ENCODE peak calls at places on chromosomes 12 and 14, in four cellular contexts. One of them, this sample, is unnamed.

GRCh38 chr14:103155013-103155412 is 31.8 kb downstream of the TNFAIP2 start:
- DNase-seq in amniotic stem cell: peak
- DNase-seq in amniotic epithelial cell: peak
- DNase-seq in cerebellar nuclear complex: no peak
- DNase-seq in this sample: no peak

GRCh38 chr14:67618617-67619063 is 1.1 kb upstream of the ARG2 start:
- DNase-seq in amniotic epithelial cell: peak
- DNase-seq in amniotic stem cell: peak
- DNase-seq in cerebellar nuclear complex: no peak
- DNase-seq in this sample: peak

GRCh38 chr12:125032466-125033152 is 32.6 kb upstream of the AACS start:
- DNase-seq in cerebellar nuclear complex: no peak
- DNase-seq in amniotic epithelial cell: no peak
- DNase-seq in amniotic stem cell: no peak
- DNase-seq in this sample: no peak

GRCh38 chr14:70624972-70625371 is 16.7 kb upstream of the TTC9 start:
- DNase-seq in amniotic stem cell: no peak
- DNase-seq in cerebellar nuclear complex: no peak
- DNase-seq in amniotic epithelial cell: peak
- DNase-seq in this sample: no peak

GRCh38 chr12:117119592-117120198 is 20.5 kb upstream of the TESC start:
- DNase-seq in cerebellar nuclear complex: no peak
- DNase-seq in amniotic epithelial cell: no peak
- DNase-seq in amniotic stem cell: no peak
- DNase-seq in this sample: no peak

GRCh38 chr14:105430535-105430934 is 10.9 kb downstream of the MTA1 start:
- DNase-seq in amniotic epithelial cell: peak
- DNase-seq in cerebellar nuclear complex: no peak
- DNase-seq in amniotic stem cell: no peak
- DNase-seq in this sample: no peak

GRCh38 chr14:68819260-68819691 is 26.4 kb upstream of the ZFP36L1 start:
- DNase-seq in amniotic epithelial cell: peak
- DNase-seq in cerebellar nuclear complex: no peak
- DNase-seq in amniotic stem cell: no peak
- DNase-seq in this sample: peak

GRCh38 chr12:120710805-120711296 is 593 bp downstream of the UNC119B start:
- DNase-seq in amniotic epithelial cell: no peak
- DNase-seq in cerebellar nuclear complex: no peak
- DNase-seq in amniotic stem cell: no peak
- DNase-seq in this sample: no peak

GRCh38 chr12:93982847-93983315 is 165.5 kb upstream of the PLXNC1 start:
- DNase-seq in amniotic epithelial cell: peak
- DNase-seq in amniotic stem cell: peak
- DNase-seq in cerebellar nuclear complex: no peak
- DNase-seq in this sample: no peak

GRCh38 chr14:85572845-85573244 is 42.9 kb downstream of the FLRT2 start:
- DNase-seq in amniotic epithelial cell: peak
- DNase-seq in cerebellar nuclear complex: no peak
- DNase-seq in amniotic stem cell: peak
- DNase-seq in this sample: no peak